ENCODE peak calls at places on chromosomes 3 and 15, in four cellular contexts. I, P, L and V are unnamed samples.

GRCh38 chr3:134312873-134313838 is 61.1 kb downstream of the AMOTL2 start:
- DNase-seq in I (no peak), P (no peak), L (peak), V (peak)

GRCh38 chr3:42300013-42300412 is 34.0 kb upstream of the CCK start:
- DNase-seq in I (peak), L (peak), P (no peak), V (peak)

GRCh38 chr15:37981781-37982180 is 47.3 kb downstream of the TMCO5A start:
- DNase-seq in L (no peak), P (no peak), I (peak), V (no peak)

GRCh38 chr3:27535809-27536392 is 51.7 kb upstream of the SLC4A7 start:
- DNase-seq in I (no peak), P (no peak), L (no peak), V (peak)

GRCh38 chr3:42214565-42215283 is 51.3 kb downstream of the CCK start:
- DNase-seq in I (no peak), L (no peak), P (no peak), V (no peak)

GRCh38 chr3:97959863-97960262 is 12.4 kb downstream of the RIOX2 start:
- DNase-seq in L (no peak), P (no peak), I (no peak), V (no peak)

GRCh38 chr3:57018246-57018645 is 42.2 kb upstream of the SPATA12 start:
- DNase-seq in P (no peak), I (no peak), L (no peak), V (no peak)

GRCh38 chr3:29279276-29279675 is 1.6 kb upstream of the RBMS3 start:
- DNase-seq in L (no peak), P (no peak), I (no peak), V (no peak)

GRCh38 chr15:31869640-31870335 is 160.5 kb upstream of the CHRNA7 start:
- DNase-seq in I (no peak), P (no peak), L (peak), V (no peak)

GRCh38 chr3:16071246-16071645 is 103.2 kb upstream of the GALNT15 start:
- DNase-seq in L (no peak), I (no peak), P (no peak), V (no peak)

GRCh38 chr3:18046531-18046930 is 304.1 kb upstream of the TBC1D5 start:
- DNase-seq in L (no peak), P (no peak), I (peak), V (no peak)

GRCh38 chr3:27840807-27841594 is 118.9 kb upstream of the EOMES start:
- DNase-seq in P (no peak), L (no peak), I (no peak), V (no peak)

GRCh38 chr15:77504310-77504709 is 83.6 kb downstream of the HMG20A start:
- DNase-seq in I (no peak), L (no peak), P (no peak), V (no peak)

GRCh38 chr3:182309120-182309519 is 484.2 kb upstream of the ATP11B start:
- DNase-seq in I (no peak), P (no peak), L (no peak), V (no peak)

GRCh38 chr15:32956006-32956405 is 238.2 kb downstream of the GREM1 start:
- DNase-seq in I (peak), P (no peak), L (no peak), V (no peak)

GRCh38 chr15:27990411-27991338 is 108.4 kb downstream of the OCA2 start:
- DNase-seq in I (no peak), L (no peak), P (no peak), V (no peak)

GRCh38 chr3:184016820-184017671 is 638 bp downstream of the ABCC5 start:
- DNase-seq in I (peak), L (peak), P (peak), V (peak)

GRCh38 chr15:68783226-68784054 is 37.3 kb downstream of the ANP32A start:
- DNase-seq in L (peak), I (peak), P (peak), V (peak)

GRCh38 chr3:151477596-151478375 is 16.9 kb upstream of the IGSF10 start:
- DNase-seq in L (no peak), I (no peak), P (no peak), V (peak)

GRCh38 chr3:11624161-11624560 is 19.6 kb downstream of the VGLL4 start:
- DNase-seq in P (no peak), L (no peak), I (no peak), V (no peak)

GRCh38 chr3:123610331-123610730 is 25.5 kb upstream of the HACD2 start:
- DNase-seq in L (no peak), P (no peak), I (peak), V (no peak)

GRCh38 chr15:68816795-68817303 is 3.8 kb downstream of the ANP32A start:
- DNase-seq in L (no peak), I (peak), P (no peak), V (no peak)

GRCh38 chr3:130601662-130602061 is 84.7 kb downstream of the COL6A6 start:
- DNase-seq in P (no peak), I (no peak), L (no peak), V (no peak)

GRCh38 chr3:28122227-28122626 is 119.2 kb upstream of the CMC1 start:
- DNase-seq in I (no peak), L (no peak), P (no peak), V (no peak)

GRCh38 chr3:64019879-64020278 is 3.4 kb downstream of the PSMD6 start:
- DNase-seq in I (no peak), L (no peak), P (no peak), V (no peak)

GRCh38 chr3:122875547-122876127 is 80.8 kb downstream of the SLC49A4 start:
- DNase-seq in L (no peak), P (no peak), I (no peak), V (no peak)

GRCh38 chr3:112297714-112298113 is 3.7 kb upstream of the SLC9C1 start:
- DNase-seq in I (no peak), L (no peak), P (no peak), V (no peak)

GRCh38 chr15:44673639-44674038 is 10.2 kb upstream of the SPG11 start:
- DNase-seq in P (no peak), L (no peak), I (no peak), V (peak)

GRCh38 chr3:178593786-178594185 is 57.5 kb downstream of the KCNMB2 start:
- DNase-seq in L (no peak), I (no peak), P (no peak), V (peak)

GRCh38 chr15:93830221-93830765 is 401.1 kb upstream of the MCTP2 start:
- DNase-seq in I (no peak), P (no peak), L (no peak), V (no peak)

GRCh38 chr3:12170207-12170606 is 11.5 kb upstream of the TIMP4 start:
- DNase-seq in L (no peak), I (peak), P (no peak), V (no peak)

GRCh38 chr3:10933958-10934481 is 58.5 kb upstream of the SLC6A1 start:
- DNase-seq in L (no peak), P (no peak), I (no peak), V (no peak)

GRCh38 chr3:100506355-100506754 is 13.9 kb downstream of the TMEM45A start:
- DNase-seq in P (no peak), L (no peak), I (no peak), V (no peak)

GRCh38 chr3:31295150-31295765 is 237.5 kb upstream of the STT3B start:
- DNase-seq in I (no peak), P (no peak), L (no peak), V (peak)

GRCh38 chr15:67405208-67406191 is 115.4 kb upstream of the C15orf61 start:
- DNase-seq in I (no peak), L (no peak), P (no peak), V (peak)

GRCh38 chr3:114764056-114764492 is 383.0 kb downstream of the ZBTB20 start:
- DNase-seq in I (no peak), L (no peak), P (no peak), V (no peak)

GRCh38 chr3:112752092-112752512 is 94.6 kb downstream of the CD200R1L start:
- DNase-seq in I (no peak), P (no peak), L (no peak), V (no peak)

GRCh38 chr3:177145954-177146353 is 51.3 kb downstream of the TBL1XR1 start:
- DNase-seq in I (no peak), L (no peak), P (no peak), V (no peak)

GRCh38 chr3:134330895-134331810 is 43.1 kb downstream of the AMOTL2 start:
- DNase-seq in I (no peak), P (no peak), L (peak), V (peak)